ENCODE peak calls at places on chromosomes 11 and 22, in seven cellular contexts. P is mammary epithelial cell, S is Panc1, N is brain microvascular endothelial cell, T is HepG2, J is AG04450, X is pancreas. R is an unnamed sample.

GRCh38 chr11:17019231-17019630 is 5.0 kb upstream of the PLEKHA7 start:
- DNase-seq in P (no peak), X (no peak), T (no peak), S (no peak), N (no peak), J (no peak), R (no peak)

GRCh38 chr11:5038336-5038735 is 8.0 kb upstream of the OR52J3 start:
- DNase-seq in S (no peak), P (no peak), J (no peak), T (no peak), X (no peak), N (no peak), R (no peak)

GRCh38 chr11:60701509-60701818 is 2.1 kb downstream of the MS4A8 start:
- DNase-seq in T (no peak), J (no peak), S (no peak), P (no peak), N (no peak), X (no peak), R (no peak)

GRCh38 chr22:47198801-47199251 is 436.4 kb downstream of the TBC1D22A start:
- DNase-seq in N (no peak), X (no peak), P (no peak), J (no peak), T (no peak), S (no peak), R (no peak)

GRCh38 chr11:67301951-67302516 is 1.3 kb upstream of the SSH3 start:
- DNase-seq in P (no peak), X (peak; percentile 49), T (no peak), N (peak; percentile 61), S (no peak), J (peak; percentile 33), R (peak; percentile 80)

GRCh38 chr11:60762851-60763691 is 6.4 kb downstream of the MS4A15 start:
- DNase-seq in P (no peak), X (peak; percentile 76), T (peak; percentile 25), S (no peak), J (no peak), N (no peak), R (peak; percentile 27)

GRCh38 chr11:19718976-19719375 is 6.3 kb downstream of the NAV2 start:
- DNase-seq in T (no peak), P (no peak), X (no peak), J (no peak), N (no peak), S (no peak), R (no peak)

GRCh38 chr11:35950082-35950481 is 6.2 kb downstream of the LDLRAD3 start:
- DNase-seq in S (no peak), J (no peak), N (no peak), T (no peak), P (no peak), X (no peak), R (no peak)

GRCh38 chr11:34219862-34220490 is 114.5 kb downstream of the NAT10 start:
- DNase-seq in S (no peak), X (no peak), N (no peak), J (no peak), T (no peak), P (no peak), R (no peak)

GRCh38 chr11:17014321-17014773 is at the start of gene PLEKHA7:
- DNase-seq in J (no peak), N (no peak), P (no peak), S (no peak), X (peak; percentile 34), T (peak; percentile 28), R (no peak)

DNA sequence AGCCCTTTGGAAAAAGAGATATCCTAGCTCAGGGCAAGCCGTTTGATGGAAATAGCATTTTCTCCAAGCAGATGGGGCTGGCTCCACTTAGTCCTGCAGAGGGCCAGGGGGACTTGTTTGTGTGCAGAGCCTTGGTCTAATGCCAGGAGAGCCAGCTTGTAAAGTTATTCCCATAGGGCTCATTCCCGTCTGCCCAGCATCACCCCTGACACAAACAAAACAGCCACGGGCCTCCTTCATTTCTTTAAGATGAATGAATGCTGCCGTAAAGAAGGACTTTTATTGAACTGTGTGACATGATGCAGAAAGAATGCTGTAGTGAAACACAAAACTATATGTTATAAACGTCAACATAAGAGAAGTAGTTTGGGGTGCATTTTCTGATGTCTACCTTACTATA is 53.0 kb downstream of the NCAM1 start:
- DNase-seq in T (no peak), N (no peak), P (no peak), X (no peak), S (no peak), J (no peak), R (peak; percentile 58)
- TF ChIP-seq CTCF in T (no peak), N (peak; percentile 19), P (no peak), X (no peak), S (no peak), J (no peak), R (no peak)

GRCh38 chr22:25051073-25051472 is 98.6 kb downstream of the KIAA1671 start:
- DNase-seq in S (no peak), J (no peak), T (no peak), X (no peak), N (no peak), P (no peak), R (no peak)
- TF ChIP-seq CTCF in S (peak; percentile 72), J (peak; percentile 17), T (peak; percentile 52), X (no peak), N (peak; percentile 67), P (peak; percentile 53), R (peak; percentile 53)

GRCh38 chr11:32288276-32288675 is 147.1 kb downstream of the WT1 start:
- DNase-seq in S (no peak), J (no peak), N (no peak), X (no peak), P (no peak), T (no peak), R (no peak)
- TF ChIP-seq CTCF in S (peak; percentile 29), J (peak; percentile 6), N (peak; percentile 28), X (no peak), P (no peak), T (no peak), R (peak; percentile 50)

GRCh38 chr11:101944896-101945295 is 28.6 kb upstream of the ANGPTL5 start:
- DNase-seq in J (no peak), P (no peak), T (no peak), X (no peak), S (no peak), N (no peak), R (no peak)
- TF ChIP-seq CTCF in J (no peak), P (no peak), T (no peak), X (no peak), S (no peak), N (no peak), R (no peak)

GRCh38 chr22:50267591-50268390 is 2.4 kb downstream of the MAPK11 start:
- DNase-seq in P (peak; percentile 37), X (peak; percentile 74), S (no peak), N (no peak), J (no peak), T (no peak), R (peak; percentile 75)
- TF ChIP-seq CTCF in P (peak; percentile 36), X (no peak), S (no peak), N (peak; percentile 52), J (peak; percentile 23), T (peak; percentile 50), R (peak; percentile 45)

R was measured in A673.